ENCODE peak calls at places on chromosome 18, in eight cellular contexts. E is AG09309, U is RWPE1, D is adrenal gland, H is PC-9, Q is pancreas, M is GM20000, G is AG10803. P is an unnamed sample.

GRCh38 chr18:55841314-55841713 is 253.3 kb upstream of the TCF4 start:
- DNase-seq in H (no peak), D (no peak), Q (no peak), M (no peak), E (no peak), G (peak), U (no peak), P (no peak)

GRCh38 chr18:45998244-45998643 is 31.1 kb upstream of the EPG5 start:
- DNase-seq in U (no peak), M (peak), G (no peak), D (no peak), E (no peak), Q (no peak), H (no peak), P (no peak)

GRCh38 chr18:35162995-35163394 is 77.8 kb upstream of the ZNF397 start:
- DNase-seq in D (no peak), M (no peak), Q (no peak), E (no peak), G (no peak), U (no peak), H (no peak), P (no peak)

GRCh38 chr18:40866013-40866644 is 1088.9 kb upstream of the PIK3C3 start:
- DNase-seq in U (no peak), H (no peak), G (peak), M (no peak), E (no peak), D (no peak), Q (no peak), P (no peak)

GRCh38 chr18:3214855-3215637 is 4.7 kb downstream of the MYOM1 start:
- DNase-seq in D (no peak), H (no peak), E (no peak), Q (no peak), G (no peak), U (no peak), M (no peak), P (no peak)

GRCh38 chr18:12569791-12570190 is 88.1 kb downstream of the SPIRE1 start:
- DNase-seq in D (no peak), G (no peak), E (no peak), U (no peak), M (no peak), Q (no peak), H (no peak), P (no peak)

GRCh38 chr18:23340661-23341060 is 112.4 kb upstream of the RIOK3 start:
- DNase-seq in M (no peak), G (peak), Q (no peak), D (no peak), U (no peak), H (no peak), E (no peak), P (no peak)

GRCh38 chr18:616380-616995 is 19.7 kb downstream of the CLUL1 start:
- DNase-seq in G (peak), U (peak), E (no peak), M (peak), D (peak), Q (no peak), H (no peak), P (peak)

GRCh38 chr18:59279722-59280121 is 6.5 kb upstream of the RAX start:
- DNase-seq in H (no peak), Q (no peak), D (no peak), U (no peak), M (no peak), G (no peak), E (no peak), P (no peak)

GRCh38 chr18:12907258-12907925 is 23.4 kb upstream of the PTPN2 start:
- DNase-seq in U (no peak), M (no peak), Q (no peak), G (no peak), D (no peak), H (no peak), E (no peak), P (no peak)

GRCh38 chr18:24103622-24104021 is 35.2 kb upstream of the CABYR start:
- DNase-seq in D (no peak), Q (no peak), M (no peak), H (no peak), E (no peak), U (no peak), G (no peak), P (no peak)

GRCh38 chr18:13270279-13270911 is 51.8 kb downstream of the LDLRAD4 start:
- DNase-seq in E (no peak), G (no peak), D (no peak), U (no peak), Q (no peak), M (no peak), H (no peak), P (no peak)

GRCh38 chr18:56921888-56922480 is 224.9 kb upstream of the BOD1L2 start:
- DNase-seq in G (no peak), Q (no peak), M (peak), D (no peak), H (no peak), U (no peak), E (no peak), P (no peak)

GRCh38 chr18:10453885-10454772 is at the start of gene APCDD1:
- DNase-seq in Q (peak), M (no peak), G (no peak), D (peak), H (no peak), E (no peak), U (peak), P (no peak)
- TF ChIP-seq CTCF in Q (no peak), M (no peak), G (no peak), D (no peak), H (no peak), E (no peak), U (no peak), P (no peak)

DNA sequence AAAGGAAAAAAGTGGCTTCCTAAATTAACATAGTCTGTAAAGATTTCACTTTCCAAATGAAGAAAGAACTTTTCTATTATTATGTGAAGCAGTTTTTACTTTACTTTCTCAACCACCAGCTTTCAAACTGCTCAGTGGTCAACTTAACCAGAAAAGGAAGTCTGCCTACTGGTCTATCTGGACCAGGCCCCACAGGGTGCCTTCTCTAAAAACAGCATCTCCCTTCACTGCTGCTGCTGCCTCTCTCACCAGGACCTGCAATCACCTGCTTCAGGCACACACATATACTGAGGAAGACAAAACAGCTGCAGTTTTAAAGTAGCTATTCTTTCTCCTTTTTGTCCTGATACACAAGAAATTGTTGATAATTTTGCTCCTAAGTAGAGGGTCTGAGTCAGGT is 221.3 kb upstream of the DCC start:
- DNase-seq in U (no peak), M (no peak), D (no peak), Q (no peak), G (no peak), H (no peak), E (no peak), P (no peak)
- TF ChIP-seq CTCF in U (no peak), M (no peak), D (no peak), Q (no peak), G (no peak), H (no peak), E (no peak), P (no peak)

GRCh38 chr18:5842653-5843052 is 52.7 kb downstream of the TMEM200C start:
- DNase-seq in M (no peak), D (no peak), U (no peak), G (no peak), Q (no peak), E (no peak), H (no peak), P (no peak)

GRCh38 chr18:5839102-5839501 is 56.2 kb downstream of the TMEM200C start:
- DNase-seq in D (no peak), H (no peak), M (no peak), U (no peak), G (no peak), E (no peak), Q (no peak), P (no peak)

GRCh38 chr18:5841518-5841917 is 53.8 kb downstream of the TMEM200C start:
- DNase-seq in Q (no peak), M (no peak), G (no peak), U (no peak), H (no peak), E (no peak), D (no peak), P (no peak)
- TF ChIP-seq CTCF in Q (no peak), M (no peak), G (no peak), U (no peak), H (no peak), E (no peak), D (peak), P (peak)

GRCh38 chr18:76823574-76823973 is 1.2 kb downstream of the ZNF236 start:
- DNase-seq in Q (no peak), H (no peak), E (no peak), M (peak), U (no peak), G (no peak), D (peak), P (no peak)
- TF ChIP-seq CTCF in Q (no peak), H (no peak), E (peak), M (no peak), U (no peak), G (peak), D (no peak), P (peak)

GRCh38 chr18:26267350-26267749 is 41.1 kb downstream of the TAF4B start:
- DNase-seq in M (no peak), E (no peak), D (no peak), H (no peak), U (no peak), Q (no peak), G (no peak), P (no peak)
- TF ChIP-seq CTCF in M (no peak), E (no peak), D (no peak), H (no peak), U (no peak), Q (no peak), G (no peak), P (no peak)

GRCh38 chr18:64403784-64404498 is 255.1 kb upstream of the LINC00305 start:
- DNase-seq in H (no peak), Q (no peak), M (no peak), G (no peak), U (no peak), E (no peak), D (no peak), P (no peak)

GRCh38 chr18:64410685-64411084 is 261.8 kb upstream of the LINC00305 start:
- DNase-seq in M (no peak), Q (no peak), U (no peak), H (no peak), G (no peak), E (no peak), D (no peak), P (no peak)

GRCh38 chr18:64407606-64408005 is 258.7 kb upstream of the LINC00305 start:
- DNase-seq in M (no peak), H (no peak), E (no peak), U (no peak), D (no peak), G (no peak), Q (no peak), P (no peak)

GRCh38 chr18:64405161-64405560 is 256.3 kb upstream of the LINC00305 start:
- DNase-seq in U (no peak), M (no peak), G (no peak), Q (no peak), E (no peak), D (no peak), H (no peak), P (no peak)

DNA sequence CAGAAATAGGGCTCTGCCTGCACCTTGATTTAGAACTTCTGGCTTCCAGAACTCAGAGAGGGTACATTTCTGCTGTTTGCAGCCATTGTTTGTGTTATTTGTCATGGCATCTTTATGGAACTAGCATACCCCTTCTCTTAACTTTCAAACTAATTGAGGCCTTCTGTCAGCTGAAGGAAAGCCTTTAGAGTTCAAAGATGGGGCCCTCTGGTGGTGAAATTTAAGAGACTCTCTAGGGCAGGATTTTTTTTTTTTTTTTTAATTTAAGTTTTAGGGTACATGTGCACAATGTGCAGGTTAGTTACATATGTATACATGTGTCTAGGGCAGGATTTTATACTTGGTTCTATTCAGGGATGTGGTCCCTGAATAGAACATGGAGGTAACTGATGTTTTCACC is 260.6 kb upstream of the LINC00305 start:
- DNase-seq in Q (no peak), G (no peak), M (peak), E (no peak), U (no peak), H (no peak), D (peak), P (no peak)
- TF ChIP-seq CTCF in Q (no peak), G (peak), M (no peak), E (no peak), U (peak), H (peak), D (no peak), P (no peak)

GRCh38 chr18:6997802-6998201 is 119.8 kb downstream of the LAMA1 start:
- DNase-seq in D (no peak), Q (no peak), H (no peak), G (peak), U (no peak), E (no peak), M (no peak), P (no peak)
- TF ChIP-seq CTCF in D (no peak), Q (no peak), H (no peak), G (no peak), U (no peak), E (no peak), M (no peak), P (no peak)

DNA sequence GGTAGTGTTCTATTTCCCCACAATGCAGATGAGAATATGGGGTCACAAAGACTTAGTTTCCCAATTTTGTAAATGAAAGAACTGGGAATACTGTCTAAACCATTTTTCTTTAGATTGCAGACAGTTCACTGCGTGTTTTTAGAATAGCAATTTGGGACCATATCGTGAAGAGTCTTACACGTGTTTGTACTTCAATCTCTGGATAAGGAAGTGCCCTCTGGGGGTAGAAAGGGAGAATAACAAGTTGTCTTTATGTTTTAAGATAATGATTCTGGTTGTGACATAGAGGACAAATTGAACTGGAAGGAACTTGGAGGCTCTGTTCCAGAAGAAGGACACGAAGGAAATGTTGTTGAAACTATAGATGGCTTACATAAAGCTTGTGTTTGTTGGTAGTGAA is 457.7 kb downstream of the CBLN2 start:
- DNase-seq in U (peak), E (no peak), G (no peak), D (no peak), M (no peak), H (no peak), Q (no peak), P (no peak)
- TF ChIP-seq CTCF in U (peak), E (peak), G (peak), D (no peak), M (no peak), H (peak), Q (no peak), P (peak)

GRCh38 chr18:49786019-49786720 is 27.2 kb downstream of the ACAA2 start:
- DNase-seq in G (no peak), H (no peak), U (no peak), D (no peak), Q (no peak), E (no peak), M (no peak), P (no peak)

GRCh38 chr18:49788327-49788908 is 24.9 kb downstream of the ACAA2 start:
- DNase-seq in G (no peak), E (no peak), Q (no peak), D (no peak), H (no peak), M (peak), U (no peak), P (no peak)

GRCh38 chr18:49778826-49779465 is 34.4 kb downstream of the ACAA2 start:
- DNase-seq in M (no peak), Q (no peak), U (no peak), G (no peak), E (no peak), D (no peak), H (no peak), P (no peak)

DNA sequence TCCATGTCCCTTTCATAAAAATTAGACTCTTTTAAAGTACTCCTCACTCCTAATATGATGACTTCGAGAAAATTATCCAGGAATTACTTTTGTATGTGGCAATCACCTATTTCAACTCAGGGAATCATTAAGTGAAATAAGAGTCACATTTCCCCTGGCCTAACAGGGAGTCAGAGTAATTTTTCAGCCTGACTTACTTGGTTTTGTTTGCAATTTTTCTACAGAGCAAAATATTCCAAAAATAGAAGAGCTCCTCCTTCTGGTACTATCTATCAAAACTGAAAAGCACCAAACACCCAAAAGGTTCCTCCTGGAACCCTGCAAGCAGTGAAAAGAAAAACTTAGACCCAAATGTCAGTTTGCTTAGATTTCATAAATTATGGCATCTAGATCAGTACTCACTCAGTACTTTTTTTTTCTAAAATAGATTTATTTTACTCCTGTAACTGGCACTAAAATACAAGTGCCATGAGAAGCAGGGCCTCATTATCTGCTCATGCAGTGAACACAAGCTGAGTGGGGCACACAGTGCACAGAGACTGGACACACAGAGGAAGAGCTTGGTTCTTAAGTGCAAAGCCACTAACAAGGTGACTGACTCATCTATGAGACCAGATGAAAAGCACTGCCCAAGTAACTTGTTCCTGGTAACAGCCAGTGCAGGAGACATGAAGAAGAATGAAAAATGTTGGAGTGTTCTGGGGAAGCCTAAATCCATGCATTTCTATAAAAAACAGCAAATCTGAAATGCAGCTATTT is 28.7 kb downstream of the ACAA2 start:
- DNase-seq in M (no peak), Q (no peak), U (no peak), H (no peak), G (peak), D (no peak), E (peak), P (peak)
- TF ChIP-seq CTCF in M (no peak), Q (no peak), U (no peak), H (peak), G (peak), D (no peak), E (peak), P (peak)

GRCh38 chr18:33022370-33022769 is 249.5 kb upstream of the KLHL14 start:
- DNase-seq in Q (no peak), D (no peak), H (no peak), U (no peak), M (no peak), G (no peak), E (no peak), P (no peak)
- TF ChIP-seq CTCF in Q (no peak), D (no peak), H (peak), U (no peak), M (no peak), G (no peak), E (no peak), P (no peak)